ENCODE peak calls at places on chromosome 14, in five cellular contexts. X is GM12865, E is AG10803, R is GM23338, S is pancreas. J is an unnamed sample.

GRCh38 chr14:34029921-34030334 is 79.1 kb upstream of the EGLN3 start:
- DNase-seq in R (peak; percentile 20), X (no peak), S (no peak), E (peak; percentile 54), J (peak; percentile 7)

GRCh38 chr14:105382343-105383082 is 15.8 kb upstream of the TEX22 start:
- DNase-seq in S (peak; percentile 19), R (no peak), E (no peak), X (no peak), J (no peak)

GRCh38 chr14:21106191-21106505 is 5.3 kb downstream of the TMEM253 start:
- DNase-seq in R (no peak), E (peak; percentile 36), S (no peak), X (no peak), J (peak; percentile 54)

GRCh38 chr14:99593971-99594841 is 9.8 kb downstream of the CCDC85C start:
- DNase-seq in R (no peak), S (no peak), X (no peak), E (no peak), J (no peak)

GRCh38 chr14:103544627-103545218 is 15.7 kb downstream of the TRMT61A start:
- DNase-seq in X (no peak), S (peak; percentile 16), E (no peak), R (no peak), J (no peak)

GRCh38 chr14:55074662-55075061 is 23.2 kb downstream of the MAPK1IP1L start:
- DNase-seq in R (peak; percentile 18), X (peak; percentile 82), S (no peak), E (peak; percentile 35), J (peak; percentile 78)

GRCh38 chr14:100246809-100247428 is 8.0 kb downstream of the YY1 start:
- DNase-seq in S (no peak), E (peak; percentile 34), R (peak; percentile 92), X (peak; percentile 42), J (peak; percentile 49)

GRCh38 chr14:63933110-63933509 is 80.3 kb downstream of the SYNE2 start:
- DNase-seq in X (peak; percentile 51), R (no peak), S (no peak), E (no peak), J (no peak)

GRCh38 chr14:81936902-81937301 is 403.2 kb upstream of the SEL1L start:
- DNase-seq in R (no peak), E (no peak), S (no peak), X (no peak), J (no peak)

GRCh38 chr14:99800781-99801180 is 7.6 kb downstream of the EML1 start:
- DNase-seq in S (no peak), X (no peak), R (no peak), E (no peak), J (no peak)

GRCh38 chr14:99246536-99247083 is 25.4 kb downstream of the BCL11B start:
- DNase-seq in E (no peak), X (no peak), R (peak; percentile 73), S (no peak), J (no peak)

GRCh38 chr14:35991356-35991755 is 165.2 kb downstream of the BRMS1L start:
- DNase-seq in S (no peak), R (no peak), E (no peak), X (no peak), J (no peak)

GRCh38 chr14:91376547-91377477 is 40.8 kb downstream of the CCDC88C start:
- DNase-seq in S (no peak), E (no peak), R (no peak), X (peak; percentile 57), J (no peak)

GRCh38 chr14:103023881-103024473 is 33.4 kb downstream of the CDC42BPB start:
- DNase-seq in X (no peak), S (no peak), E (peak; percentile 49), R (no peak), J (peak; percentile 60)

GRCh38 chr14:104140463-104141331 is 2.3 kb downstream of the KIF26A start:
- DNase-seq in R (no peak), S (peak; percentile 27), E (no peak), X (no peak), J (no peak)

GRCh38 chr14:51850651-51851050 is 9.8 kb upstream of the GNG2 start:
- DNase-seq in S (no peak), R (no peak), E (no peak), X (no peak), J (no peak)

GRCh38 chr14:24437020-24437735 is 5.4 kb downstream of the SDR39U1 start:
- DNase-seq in S (no peak), X (no peak), E (no peak), R (peak; percentile 9), J (no peak)

GRCh38 chr14:29403091-29403490 is 524.6 kb downstream of the PRKD1 start:
- DNase-seq in E (no peak), S (no peak), X (no peak), R (no peak), J (no peak)

GRCh38 chr14:82755923-82756322 is 1222.3 kb upstream of the SEL1L start:
- DNase-seq in S (no peak), R (no peak), E (no peak), X (no peak), J (no peak)

GRCh38 chr14:101215936-101216335 is 312.4 kb upstream of the RTL1 start:
- DNase-seq in X (no peak), E (no peak), S (no peak), R (no peak), J (no peak)

GRCh38 chr14:69107407-69108003 is 45.4 kb downstream of the DCAF5 start:
- DNase-seq in S (no peak), E (peak; percentile 62), X (peak; percentile 68), R (peak; percentile 85), J (peak; percentile 81)

GRCh38 chr14:99511421-99512109 is 30.4 kb downstream of the CCNK start:
- DNase-seq in S (no peak), R (no peak), X (no peak), E (peak; percentile 62), J (peak; percentile 30)

GRCh38 chr14:61515436-61516124 is 179.7 kb upstream of the HIF1A start:
- DNase-seq in S (no peak), X (no peak), R (no peak), E (no peak), J (no peak)

GRCh38 chr14:52031781-52032180 is 37.1 kb downstream of the NID2 start:
- DNase-seq in R (no peak), X (no peak), S (peak; percentile 76), E (peak; percentile 94), J (peak; percentile 74)

GRCh38 chr14:63504628-63505027 is 38.5 kb downstream of the PPP2R5E start:
- DNase-seq in S (no peak), X (no peak), E (peak; percentile 5), R (no peak), J (no peak)

GRCh38 chr14:71383510-71383909 is 476.3 kb downstream of the PCNX1 start:
- DNase-seq in X (no peak), E (no peak), R (no peak), S (no peak), J (no peak)

GRCh38 chr14:28759658-28760313 is 6.8 kb upstream of the FOXG1 start:
- DNase-seq in X (no peak), E (no peak), S (no peak), R (peak; percentile 67), J (no peak)

GRCh38 chr14:104227806-104228205 is 89.4 kb downstream of the KIF26A start:
- DNase-seq in E (no peak), R (no peak), X (no peak), S (no peak), J (no peak)

GRCh38 chr14:23307687-23308644 is 1.3 kb downstream of the BCL2L2 start:
- DNase-seq in E (no peak), X (no peak), R (no peak), S (no peak), J (no peak)
- H3K4me3 ChIP-seq in E (peak overlapping the region; percentile 95), X (peak overlapping the region; percentile 69), R (peak overlapping the region; percentile 85), S (peak overlapping the region; percentile 69), J (peak overlapping the region; percentile 96)

GRCh38 chr14:88554458-88555286 is at the start of gene PTPN21:
- DNase-seq in E (peak; percentile 71), R (peak; percentile 84), X (no peak), S (peak; percentile 83), J (peak; percentile 67)
- TF ChIP-seq CTCF in E (no peak), R (no peak), X (no peak), S (no peak), J (no peak)

DNA sequence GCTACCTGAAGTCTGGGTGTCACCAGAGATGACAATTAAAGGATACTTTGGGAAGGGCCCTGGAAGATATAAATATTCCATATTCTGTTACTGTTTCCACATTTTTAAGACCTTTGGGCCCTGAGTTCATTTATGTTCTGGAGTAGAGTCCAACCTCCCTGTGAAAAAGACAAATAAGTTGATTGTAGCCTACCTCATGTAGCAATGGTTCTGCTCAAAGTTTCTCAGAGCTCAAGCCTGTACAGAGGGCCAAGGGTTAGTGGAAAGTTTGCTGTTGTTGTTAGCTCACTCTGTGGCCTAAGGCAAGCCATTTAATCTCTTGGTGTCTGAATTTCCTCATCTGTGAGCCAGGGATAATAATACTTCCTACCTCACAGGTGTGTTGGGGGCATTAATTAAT is 284.7 kb upstream of the DDHD1 start:
- DNase-seq in E (no peak), X (no peak), R (no peak), S (no peak), J (no peak)
- H3K4me3 ChIP-seq in E (no peak overlapping the region), X (no peak overlapping the region), R (no peak overlapping the region), S (no peak overlapping the region), J (no peak overlapping the region)

GRCh38 chr14:75147423-75148071 is 20.7 kb upstream of the NEK9 start:
- DNase-seq in R (peak; percentile 81), E (peak; percentile 88), X (no peak), S (peak; percentile 63), J (peak; percentile 99)
- TF ChIP-seq CTCF in R (peak; percentile 29), E (peak; percentile 53), X (no peak), S (peak; percentile 13), J (peak; percentile 81)

DNA sequence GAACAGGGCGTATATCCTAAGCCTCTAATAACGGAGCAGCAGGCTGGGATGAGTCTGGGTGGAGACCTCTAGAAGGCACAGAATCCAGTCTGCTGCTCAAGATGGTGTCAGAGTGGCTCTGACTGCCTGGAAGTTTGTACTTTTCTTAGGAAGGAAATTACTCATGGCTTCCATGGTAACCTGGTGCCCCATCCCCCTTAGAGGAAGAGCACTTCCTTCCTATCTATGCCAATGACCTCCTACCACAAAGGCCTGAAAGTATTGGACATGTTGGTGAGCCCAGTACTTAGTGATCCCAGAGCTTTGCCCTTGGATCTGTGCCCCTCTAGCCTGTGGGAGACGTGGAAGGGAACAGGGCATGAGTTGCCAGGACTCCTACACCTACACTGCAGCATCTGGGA is 1.5 kb downstream of the BATF start:
- DNase-seq in X (peak; percentile 48), S (no peak), E (peak; percentile 8), R (no peak), J (no peak)
- H3K4me3 ChIP-seq in X (peak overlapping the region; percentile 91), S (no peak overlapping the region), E (no peak overlapping the region), R (no peak overlapping the region), J (no peak overlapping the region)

GRCh38 chr14:96272777-96273471 is 16.9 kb downstream of the BDKRB1 start:
- DNase-seq in S (no peak), R (no peak), E (no peak), X (no peak), J (no peak)
- TF ChIP-seq CTCF in S (no peak), R (no peak), E (no peak), X (no peak), J (no peak)

GRCh38 chr14:22296722-22297121 is 292.3 kb downstream of the DAD1 start:
- DNase-seq in E (peak; percentile 54), X (no peak), S (no peak), R (peak; percentile 24), J (peak; percentile 90)
- H3K4me3 ChIP-seq in E (no peak overlapping the region), X (no peak overlapping the region), S (no peak overlapping the region), R (no peak overlapping the region), J (no peak overlapping the region)

GRCh38 chr14:92690171-92691011 is 58.0 kb downstream of the LGMN start:
- DNase-seq in S (peak; percentile 78), E (peak; percentile 46), X (peak; percentile 66), R (peak; percentile 33), J (peak; percentile 83)
- TF ChIP-seq CTCF in S (peak; percentile 44), E (peak; percentile 50), X (peak; percentile 56), R (peak; percentile 24), J (peak; percentile 76)